ENCODE peak calls at places on chromosomes 6 and 20, in five cellular contexts. C is RKO; W is right cardiac atrium; G is CD8-positive, alpha-beta T cell; A is NCI-H1417. K is an unnamed sample.

GRCh38 chr6:40874495-40874894 is 164.5 kb downstream of the UNC5CL start:
- DNase-seq in C (no peak), G (no peak), W (no peak), A (no peak), K (no peak)

GRCh38 chr6:34182751-34183531 is 37.1 kb upstream of the GRM4 start:
- DNase-seq in G (peak), C (no peak), W (no peak), A (no peak), K (no peak)

GRCh38 chr6:111361648-111362047 is 121.4 kb downstream of the REV3L start:
- DNase-seq in G (no peak), A (peak), W (peak), C (peak), K (peak)

GRCh38 chr6:12538881-12539357 is 177.6 kb upstream of the PHACTR1 start:
- DNase-seq in G (no peak), C (no peak), W (peak), A (no peak), K (no peak)

GRCh38 chr20:9290331-9290730 is 221.4 kb downstream of the PLCB4 start:
- DNase-seq in A (no peak), C (no peak), G (no peak), W (no peak), K (no peak)

GRCh38 chr6:9205645-9206044 is 770.3 kb upstream of the SLC35B3 start:
- DNase-seq in C (no peak), G (no peak), W (no peak), A (no peak), K (no peak)

GRCh38 chr20:24610341-24611115 is 141.1 kb downstream of the SYNDIG1 start:
- DNase-seq in G (no peak), C (no peak), A (no peak), W (no peak), K (no peak)

GRCh38 chr6:137309078-137309762 is 90.0 kb upstream of the IFNGR1 start:
- DNase-seq in A (no peak), C (peak), G (no peak), W (peak), K (no peak)

GRCh38 chr6:2982464-2983121 is 11.2 kb upstream of the SERPINB6 start:
- DNase-seq in A (no peak), G (no peak), C (no peak), W (no peak), K (no peak)

GRCh38 chr6:35469711-35470662 is 1.8 kb downstream of the RPL10A start:
- DNase-seq in W (no peak), G (no peak), A (no peak), C (peak), K (no peak)

GRCh38 chr6:36492092-36492491 is 49.3 kb downstream of the KCTD20 start:
- DNase-seq in A (no peak), C (no peak), W (no peak), G (no peak), K (no peak)

GRCh38 chr6:111663232-111663631 is 57.6 kb upstream of the TRAF3IP2 start:
- DNase-seq in W (peak), A (no peak), C (no peak), G (no peak), K (no peak)

GRCh38 chr6:37630281-37630799 is 67.3 kb downstream of the MDGA1 start:
- DNase-seq in A (no peak), C (peak), W (no peak), G (no peak), K (no peak)

GRCh38 chr6:38212579-38212978 is 393.1 kb downstream of the ZFAND3 start:
- DNase-seq in W (no peak), G (no peak), C (no peak), A (peak), K (peak)

GRCh38 chr6:109513571-109514071 is 30.6 kb upstream of the ZBTB24 start:
- DNase-seq in A (no peak), G (no peak), W (no peak), C (no peak), K (no peak)

GRCh38 chr20:14916360-14916759 is 578.9 kb upstream of the FLRT3 start:
- DNase-seq in W (no peak), A (no peak), C (no peak), G (no peak), K (no peak)

GRCh38 chr20:52828199-52828598 is 144.0 kb upstream of the TSHZ2 start:
- DNase-seq in W (no peak), G (no peak), A (no peak), C (no peak), K (no peak)

GRCh38 chr6:33845031-33845430 is 41.2 kb upstream of the MLN start:
- DNase-seq in A (no peak), C (no peak), W (no peak), G (no peak), K (no peak)

GRCh38 chr20:38338849-38339520 is 7.3 kb upstream of the LBP start:
- DNase-seq in A (no peak), C (peak), W (no peak), G (no peak), K (no peak)